ENCODE peak calls at places on chromosomes 1 and 21, in nine cellular contexts. K, I, R, X, P, E, W, J and F are unnamed samples.

GRCh38 chr1:20575544-20576056 is 13.3 kb upstream of the CDA start:
- ATAC-seq in K (no peak), I (peak; percentile 29), R (no peak), X (no peak), P (no peak), E (peak; percentile 34), W (no peak), J (no peak), F (no peak)

GRCh38 chr1:67729872-67730271 is 44.9 kb downstream of the GADD45A start:
- ATAC-seq in K (no peak), I (no peak), R (no peak), X (no peak), P (no peak), E (no peak), W (no peak), J (no peak), F (no peak)

GRCh38 chr1:154856544-154856943 is 13.5 kb downstream of the KCNN3 start:
- ATAC-seq in K (no peak), I (no peak), R (no peak), X (no peak), P (no peak), E (no peak), W (no peak), J (no peak), F (no peak)

GRCh38 chr1:10613861-10614260 is 139.1 kb downstream of the PEX14 start:
- ATAC-seq in K (no peak), I (no peak), R (no peak), X (no peak), P (no peak), E (no peak), W (no peak), J (no peak), F (no peak)

GRCh38 chr21:31317688-31318087 is 26.4 kb downstream of the TIAM1 start:
- ATAC-seq in K (no peak), I (no peak), R (no peak), X (no peak), P (no peak), E (no peak), W (no peak), J (no peak), F (no peak)

GRCh38 chr1:225937048-225937968 is 3.7 kb downstream of the LEFTY2 start:
- ATAC-seq in K (no peak), I (no peak), R (no peak), X (no peak), P (no peak), E (peak; percentile 36), W (no peak), J (no peak), F (no peak)

GRCh38 chr21:28770867-28771661 is 221.6 kb downstream of the LTN1 start:
- ATAC-seq in K (peak; percentile 59), I (peak; percentile 57), R (no peak), X (peak; percentile 16), P (peak; percentile 54), E (no peak), W (no peak), J (peak; percentile 54), F (peak; percentile 39)

GRCh38 chr1:81672766-81673165 is 128.0 kb upstream of the ADGRL2 start:
- ATAC-seq in K (no peak), I (no peak), R (no peak), X (no peak), P (no peak), E (no peak), W (no peak), J (no peak), F (no peak)

GRCh38 chr21:31201144-31201543 is 142.9 kb downstream of the TIAM1 start:
- ATAC-seq in K (no peak), I (peak; percentile 17), R (no peak), X (no peak), P (peak; percentile 40), E (no peak), W (no peak), J (peak; percentile 36), F (peak; percentile 55)

GRCh38 chr1:118272884-118273283 is 87.9 kb upstream of the SPAG17 start:
- ATAC-seq in K (no peak), I (no peak), R (no peak), X (no peak), P (no peak), E (no peak), W (no peak), J (no peak), F (no peak)

GRCh38 chr1:33050221-33051076 is 13.8 kb upstream of the AK2 start:
- ATAC-seq in K (peak; percentile 47), I (no peak), R (no peak), X (no peak), P (peak; percentile 59), E (no peak), W (no peak), J (peak; percentile 41), F (peak; percentile 74)

GRCh38 chr1:202349263-202349928 is 897 bp downstream of the PPP1R12B start:
- ATAC-seq in K (no peak), I (peak; percentile 1), R (no peak), X (no peak), P (peak; percentile 3), E (no peak), W (no peak), J (peak; percentile 16), F (no peak)

GRCh38 chr1:44249543-44249942 is 36.3 kb downstream of the DMAP1 start:
- ATAC-seq in K (peak; percentile 54), I (peak; percentile 68), R (no peak), X (peak; percentile 71), P (peak; percentile 62), E (no peak), W (no peak), J (no peak), F (no peak)

GRCh38 chr1:243236604-243237252 is 18.4 kb downstream of the CEP170 start:
- ATAC-seq in K (peak; percentile 51), I (no peak), R (no peak), X (no peak), P (no peak), E (no peak), W (no peak), J (no peak), F (no peak)

GRCh38 chr1:151529781-151530180 is 10.3 kb upstream of the TUFT1 start:
- ATAC-seq in K (no peak), I (no peak), R (no peak), X (no peak), P (no peak), E (no peak), W (no peak), J (no peak), F (no peak)

GRCh38 chr1:223258751-223259177 is 105.2 kb downstream of the SUSD4 start:
- ATAC-seq in K (no peak), I (peak; percentile 48), R (no peak), X (peak; percentile 67), P (no peak), E (no peak), W (no peak), J (peak; percentile 79), F (no peak)

GRCh38 chr1:87329756-87330200 is 1.1 kb downstream of the LMO4 start:
- ATAC-seq in K (no peak), I (no peak), R (no peak), X (no peak), P (no peak), E (no peak), W (no peak), J (no peak), F (no peak)

GRCh38 chr1:118074101-118074500 is 110.9 kb downstream of the SPAG17 start:
- ATAC-seq in K (no peak), I (no peak), R (no peak), X (no peak), P (no peak), E (no peak), W (no peak), J (peak; percentile 58), F (no peak)

GRCh38 chr1:198611219-198611618 is 27.6 kb upstream of the PTPRC start:
- ATAC-seq in K (no peak), I (no peak), R (no peak), X (no peak), P (no peak), E (no peak), W (no peak), J (no peak), F (no peak)

GRCh38 chr1:93186667-93187066 is 6.1 kb downstream of the CCDC18 start:
- ATAC-seq in K (no peak), I (no peak), R (no peak), X (no peak), P (no peak), E (no peak), W (no peak), J (no peak), F (no peak)

GRCh38 chr1:33577663-33578062 is 105.2 kb downstream of the ZSCAN20 start:
- ATAC-seq in K (no peak), I (no peak), R (no peak), X (no peak), P (no peak), E (peak; percentile 65), W (no peak), J (no peak), F (no peak)

GRCh38 chr1:183962903-183963302 is 74.6 kb downstream of the COLGALT2 start:
- ATAC-seq in K (no peak), I (no peak), R (no peak), X (no peak), P (no peak), E (no peak), W (no peak), J (no peak), F (no peak)